ENCODE peak calls at places on chromosome 6, in four cellular contexts. Y is WTC11, C is HepG2, K is K562. V is an unnamed sample.

GRCh38 chr6:37882724-37883413 is 63.3 kb downstream of the ZFAND3 start:
- DNase-seq in K (no peak), C (peak), Y (no peak), V (no peak)

GRCh38 chr6:167840160-167840525 is 13.4 kb downstream of the AFDN start:
- DNase-seq in C (no peak), Y (no peak), K (no peak), V (no peak)

GRCh38 chr6:13354331-13355042 is 26.1 kb upstream of the TBC1D7 start:
- DNase-seq in C (no peak), K (peak), Y (no peak), V (no peak)

GRCh38 chr6:11632795-11633511 is 95.4 kb downstream of the TMEM170B start:
- DNase-seq in K (no peak), C (no peak), Y (no peak), V (no peak)

GRCh38 chr6:1372690-1373089 is 16.7 kb upstream of the FOXF2 start:
- DNase-seq in K (no peak), C (no peak), Y (no peak), V (no peak)

GRCh38 chr6:125267806-125268523 is 33.8 kb downstream of the HDDC2 start:
- DNase-seq in K (no peak), Y (no peak), C (no peak), V (no peak)

GRCh38 chr6:37903671-37904355 is 84.3 kb downstream of the ZFAND3 start:
- DNase-seq in K (no peak), C (peak), Y (no peak), V (no peak)

GRCh38 chr6:2403546-2403945 is 158.1 kb upstream of the GMDS start:
- DNase-seq in Y (no peak), C (no peak), K (no peak), V (no peak)

GRCh38 chr6:85569323-85569722 is 24.3 kb downstream of the SNX14 start:
- DNase-seq in C (no peak), K (no peak), Y (no peak), V (no peak)

DNA sequence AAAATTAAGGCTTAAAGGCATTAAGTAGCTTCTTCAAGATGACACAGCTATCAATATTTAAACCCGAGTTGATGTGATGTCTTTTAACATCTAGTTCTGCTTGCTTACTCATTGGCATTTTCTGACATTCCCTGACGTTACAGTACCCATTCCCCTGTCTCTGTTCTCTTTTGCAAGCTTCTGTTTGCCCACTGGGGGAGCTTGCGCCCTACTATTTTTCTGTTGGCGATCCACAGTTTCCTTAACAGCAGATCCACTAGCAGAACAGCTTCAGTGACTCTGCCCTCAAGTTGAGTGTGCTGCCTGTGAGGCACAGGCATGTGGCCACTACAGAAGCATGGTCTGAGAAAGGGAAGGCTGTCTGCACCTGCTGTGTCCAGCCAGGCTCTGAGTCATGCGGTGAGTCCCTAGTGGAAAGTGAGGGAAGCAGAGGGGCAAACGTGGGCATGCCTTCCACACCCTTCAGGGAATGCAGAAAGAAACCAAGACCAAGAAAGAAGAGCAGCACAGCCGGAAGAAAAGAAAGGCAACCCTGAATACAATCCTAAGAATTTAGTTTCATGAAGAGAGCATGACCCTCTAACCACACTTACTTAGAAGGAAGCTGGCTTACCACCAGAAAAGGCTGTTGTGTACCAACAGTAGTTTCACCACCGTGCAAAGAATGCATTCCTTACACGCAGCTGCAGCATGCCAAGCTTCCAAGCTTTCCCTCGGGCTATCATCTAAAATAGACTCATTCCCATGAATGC is 97.7 kb upstream of the VGLL2 start:
- DNase-seq in K (no peak), Y (peak), C (no peak), V (no peak)
- TF ChIP-seq CBFB in K (no peak), Y (no peak), C (no peak), V (no peak)

GRCh38 chr6:142907544-142907943 is 37.4 kb downstream of the HIVEP2 start:
- DNase-seq in C (no peak), Y (no peak), K (no peak), V (no peak)
- TF ChIP-seq CBFB in C (no peak), Y (no peak), K (no peak), V (no peak)

DNA sequence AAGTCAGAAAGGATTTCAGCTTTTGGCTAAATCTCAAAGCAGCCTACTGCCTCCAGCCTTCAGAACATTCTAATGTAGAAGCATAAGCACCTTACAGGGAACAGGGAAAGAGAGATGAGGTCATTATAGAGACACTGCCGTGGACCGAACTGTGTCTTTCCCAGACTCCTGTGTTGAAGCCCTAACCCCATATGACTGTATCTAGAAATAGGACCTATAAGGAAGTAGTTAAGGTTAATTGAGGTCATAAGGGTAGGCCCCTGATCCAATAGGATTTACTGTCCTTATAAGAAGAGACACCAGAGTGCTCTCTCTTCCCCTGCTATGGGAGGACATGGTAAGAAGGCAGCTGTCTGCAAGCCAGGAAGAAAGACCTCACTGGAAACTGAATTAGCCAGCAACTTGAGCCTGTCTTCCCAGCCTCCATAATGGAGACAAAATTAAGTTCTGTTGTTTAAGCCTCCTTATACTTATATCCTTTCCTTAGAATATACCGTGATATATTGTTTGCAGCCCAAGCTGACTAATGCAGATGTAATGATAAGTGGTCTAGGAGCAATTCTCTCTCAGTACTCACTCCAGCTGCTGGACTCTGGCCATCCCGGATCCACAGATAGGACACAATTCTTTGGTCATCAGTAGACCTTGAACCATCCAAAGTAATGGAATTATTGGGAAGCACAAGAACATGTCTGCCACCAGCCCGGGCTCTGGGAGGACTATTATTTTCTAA is 71.4 kb downstream of the ALDH5A1 start:
- DNase-seq in K (no peak), C (peak), Y (no peak), V (no peak)
- TF ChIP-seq CBFB in K (no peak), C (no peak), Y (no peak), V (no peak)

DNA sequence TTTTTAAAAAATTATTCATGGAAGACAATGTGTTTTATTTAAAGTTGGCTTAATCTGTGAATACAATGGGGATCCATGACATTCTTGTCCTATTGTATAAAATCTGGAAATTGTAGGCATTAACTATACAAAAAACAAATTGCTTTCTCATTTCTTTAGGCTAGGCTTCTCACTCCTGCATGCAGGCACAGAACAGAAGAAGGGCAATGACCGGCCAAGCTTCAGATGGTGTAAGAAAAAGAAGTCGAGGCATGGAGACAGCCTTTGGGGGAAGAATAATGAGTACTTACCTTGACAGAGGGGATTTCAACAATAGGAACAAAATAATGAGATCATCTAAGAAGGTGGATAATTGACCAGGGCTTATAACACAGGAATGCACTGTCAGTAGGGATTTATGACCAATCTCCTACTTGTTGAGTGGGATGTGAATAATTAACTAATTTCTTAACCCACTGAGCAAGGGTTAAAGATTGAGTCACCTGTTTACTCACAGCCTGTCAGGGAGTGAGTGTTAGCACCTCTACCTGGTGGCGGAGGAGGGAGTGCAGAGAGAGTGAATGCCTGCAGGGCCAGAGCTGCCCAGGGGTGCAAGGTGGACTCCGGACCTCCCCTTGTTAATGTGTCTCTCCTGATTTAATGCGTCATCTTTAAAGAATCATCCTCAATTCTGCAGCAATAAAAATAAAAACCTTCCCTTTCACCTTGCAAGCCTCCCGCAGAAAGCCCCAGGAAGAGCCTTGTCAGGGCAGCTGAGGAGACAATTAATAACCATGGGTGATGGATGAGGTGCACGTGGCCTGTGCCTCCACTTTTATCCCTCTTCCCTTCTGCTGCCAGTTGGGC is 3.9 kb downstream of the SLC22A2 start:
- DNase-seq in Y (no peak), K (no peak), C (peak), V (no peak)
- TF ChIP-seq CBFB in Y (no peak), K (no peak), C (no peak), V (no peak)

GRCh38 chr6:87078983-87079616 is 15.8 kb downstream of the CGA start:
- DNase-seq in C (peak), K (peak), Y (peak), V (no peak)
- TF ChIP-seq CBFB in C (no peak), K (no peak), Y (no peak), V (no peak)

DNA sequence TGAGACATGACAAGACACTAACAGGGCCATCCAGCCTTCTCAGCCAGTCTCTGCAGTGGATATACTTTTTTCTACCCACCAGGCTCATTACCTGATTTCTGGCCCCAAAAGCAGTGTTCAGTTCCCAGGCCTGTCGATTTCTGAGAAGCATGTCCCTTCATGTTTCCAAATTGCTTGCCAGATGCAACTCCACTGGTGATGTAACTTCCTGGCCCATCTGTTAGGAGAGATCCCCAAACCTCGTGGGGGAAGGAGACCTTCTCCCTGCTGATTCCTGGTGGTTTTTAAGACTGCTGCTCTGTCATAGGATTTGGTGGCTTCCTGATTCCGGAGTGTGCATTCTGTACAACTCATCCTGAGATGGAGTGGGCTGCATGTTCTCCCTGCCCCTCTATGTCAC is 31.6 kb upstream of the MRPS10 start:
- DNase-seq in K (no peak), Y (no peak), C (no peak), V (no peak)
- TF ChIP-seq CBFB in K (no peak), Y (no peak), C (no peak), V (no peak)

DNA sequence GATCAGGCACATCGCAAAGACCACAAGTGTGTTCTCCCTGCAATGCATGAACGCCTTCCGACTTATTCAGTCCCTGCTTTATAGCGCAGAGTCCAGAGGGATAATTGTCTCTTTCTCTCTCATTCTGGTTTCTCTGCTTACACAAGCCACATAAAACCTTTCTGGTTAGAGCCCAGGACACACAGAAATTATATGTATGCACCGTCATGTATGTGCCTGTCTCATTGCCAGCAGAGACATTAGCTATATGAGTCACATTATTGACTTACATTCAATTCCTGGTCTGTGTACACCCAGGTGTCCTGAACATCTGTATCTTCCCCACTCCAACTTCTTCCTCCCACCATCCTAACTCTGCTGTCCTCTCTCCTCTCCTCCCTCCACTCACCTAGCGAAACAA is 44.0 kb downstream of the LRFN2 start:
- DNase-seq in C (no peak), K (no peak), Y (no peak), V (no peak)
- TF ChIP-seq CBFB in C (no peak), K (no peak), Y (no peak), V (no peak)

GRCh38 chr6:73521351-73522254 is 771 bp upstream of the EEF1A1 start:
- DNase-seq in K (peak), Y (peak), C (peak), V (no peak)
- TF ChIP-seq CBFB in K (no peak), Y (no peak), C (no peak), V (no peak)

GRCh38 chr6:132118144-132118543 is 167.0 kb upstream of the CCN2 start:
- DNase-seq in C (no peak), K (no peak), Y (no peak), V (no peak)

GRCh38 chr6:132126150-132126549 is 175.0 kb upstream of the CCN2 start:
- DNase-seq in K (no peak), Y (no peak), C (peak), V (no peak)

GRCh38 chr6:132122176-132122575 is 171.0 kb upstream of the CCN2 start:
- DNase-seq in K (no peak), C (no peak), Y (no peak), V (no peak)

GRCh38 chr6:132128424-132128823 is 177.3 kb upstream of the CCN2 start:
- DNase-seq in Y (no peak), K (no peak), C (no peak), V (no peak)

GRCh38 chr6:132122871-132123270 is 171.7 kb upstream of the CCN2 start:
- DNase-seq in C (peak), Y (no peak), K (no peak), V (no peak)
- TF ChIP-seq CBFB in C (no peak), Y (no peak), K (no peak), V (no peak)

GRCh38 chr6:43375693-43376092 is 6.2 kb upstream of the ZNF318 start:
- DNase-seq in C (no peak), K (no peak), Y (no peak), V (no peak)

GRCh38 chr6:43377710-43378229 is 8.3 kb upstream of the ZNF318 start:
- DNase-seq in K (no peak), Y (no peak), C (peak), V (no peak)

GRCh38 chr6:43378631-43379030 is 9.2 kb upstream of the ZNF318 start:
- DNase-seq in C (no peak), Y (no peak), K (no peak), V (no peak)

GRCh38 chr6:43373252-43373875 is 3.9 kb upstream of the ZNF318 start:
- DNase-seq in Y (no peak), C (no peak), K (no peak), V (no peak)

GRCh38 chr6:43376551-43376981 is 7.1 kb upstream of the ZNF318 start:
- DNase-seq in K (no peak), Y (no peak), C (no peak), V (peak)
- TF ChIP-seq CBFB in K (no peak), Y (no peak), C (no peak), V (no peak)